ENCODE peak calls at places on chromosome 14, in four cellular contexts. O is CD8-positive, alpha-beta memory T cell; H is heart right ventricle; U is fibroblast of lung. J is an unnamed sample.

GRCh38 chr14:71574976-71575375 is 357.3 kb upstream of the RGS6 start:
- DNase-seq in U (peak), O (no peak), H (no peak), J (peak)

GRCh38 chr14:66140213-66140918 is 345.8 kb upstream of the CCDC196 start:
- DNase-seq in O (no peak), U (no peak), H (no peak), J (no peak)

GRCh38 chr14:35400707-35401421 is 3.7 kb downstream of the NFKBIA start:
- DNase-seq in U (no peak), H (no peak), O (peak), J (no peak)

GRCh38 chr14:23403139-23403438 is 5.0 kb downstream of the MYH6 start:
- DNase-seq in U (no peak), H (no peak), O (no peak), J (no peak)

GRCh38 chr14:71143391-71144290 is 236.4 kb downstream of the PCNX1 start:
- DNase-seq in H (no peak), U (peak), O (peak), J (peak)

GRCh38 chr14:94974893-94975292 is 182.4 kb downstream of the DICER1 start:
- DNase-seq in O (no peak), U (no peak), H (no peak), J (no peak)

GRCh38 chr14:32567543-32568384 is 238.7 kb downstream of the AKAP6 start:
- DNase-seq in U (peak), H (no peak), O (no peak), J (no peak)

GRCh38 chr14:81162941-81163340 is 57.8 kb downstream of the GTF2A1 start:
- DNase-seq in O (no peak), H (no peak), U (no peak), J (peak)

GRCh38 chr14:32457213-32457920 is 128.3 kb downstream of the AKAP6 start:
- DNase-seq in H (peak), O (no peak), U (peak), J (peak)

GRCh38 chr14:28382460-28383220 is 383.9 kb upstream of the FOXG1 start:
- DNase-seq in O (no peak), U (peak), H (no peak), J (peak)

GRCh38 chr14:103127861-103128598 is 4.8 kb downstream of the TNFAIP2 start:
- DNase-seq in H (no peak), O (no peak), U (no peak), J (no peak)

GRCh38 chr14:52063107-52063506 is 5.8 kb downstream of the NID2 start:
- DNase-seq in O (no peak), H (peak), U (peak), J (no peak)

GRCh38 chr14:70754989-70755388 is 54.3 kb downstream of the MAP3K9 start:
- DNase-seq in O (no peak), U (peak), H (no peak), J (peak)

GRCh38 chr14:101476931-101477553 is 84.3 kb upstream of the DIO3 start:
- DNase-seq in U (no peak), O (no peak), H (no peak), J (no peak)

GRCh38 chr14:22383515-22384166 is 205.4 kb downstream of the DAD1 start:
- DNase-seq in H (no peak), U (no peak), O (no peak), J (no peak)

GRCh38 chr14:78857974-78858373 is 687.8 kb downstream of the NRXN3 start:
- DNase-seq in U (no peak), H (no peak), O (no peak), J (no peak)

GRCh38 chr14:75427126-75427481 is 718 bp upstream of the JDP2 start:
- DNase-seq in H (no peak), O (no peak), U (no peak), J (no peak)

GRCh38 chr14:48937796-48938195 is 648.4 kb downstream of the RPS29 start:
- DNase-seq in O (no peak), U (peak), H (no peak), J (peak)

GRCh38 chr14:101503431-101504095 is 57.7 kb upstream of the DIO3 start:
- DNase-seq in H (no peak), O (no peak), U (no peak), J (no peak)

GRCh38 chr14:67514203-67514607 is 18.9 kb upstream of the PLEKHH1 start:
- DNase-seq in O (no peak), H (no peak), U (no peak), J (no peak)

GRCh38 chr14:59566725-59567124 is 9.9 kb downstream of the CCDC175 start:
- DNase-seq in O (no peak), H (no peak), U (no peak), J (no peak)

DNA sequence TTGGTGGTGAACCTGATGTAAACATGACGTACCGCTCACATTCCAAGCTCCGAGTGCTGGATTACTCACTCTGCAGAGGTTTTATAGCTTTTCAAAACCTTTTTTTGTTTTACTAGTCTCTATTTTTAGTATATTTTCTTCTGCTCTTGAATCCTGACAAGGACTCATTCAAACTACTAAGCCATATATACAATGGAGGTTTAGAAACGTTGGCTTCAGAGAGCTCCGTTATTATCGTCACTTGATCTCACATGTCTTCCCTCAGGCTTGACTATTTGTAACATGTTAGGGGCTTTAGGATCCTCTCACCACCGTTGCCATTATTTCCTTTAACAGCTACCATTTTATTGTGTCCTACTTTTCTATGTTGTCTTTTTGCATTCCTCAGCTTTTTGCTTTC is 1321.5 kb upstream of the FLRT2 start:
- DNase-seq in O (no peak), U (no peak), H (no peak), J (no peak)
- H3K27ac ChIP-seq in O (no peak), U (no peak), H (no peak), J (no peak)

GRCh38 chr14:77142289-77142814 is 761 bp upstream of the ZDHHC22 start:
- DNase-seq in O (no peak), H (no peak), U (no peak), J (no peak)
- H3K27ac ChIP-seq in O (no peak), H (no peak), U (no peak), J (no peak)

GRCh38 chr14:36981832-36982528 is 190.4 kb downstream of the SLC25A21 start:
- DNase-seq in H (no peak), O (no peak), U (peak), J (no peak)
- H3K27ac ChIP-seq in H (no peak), O (no peak), U (peak), J (no peak)

GRCh38 chr14:100018054-100018453 is 47.2 kb upstream of the EVL start:
- DNase-seq in H (no peak), U (no peak), O (no peak), J (no peak)

GRCh38 chr14:100017578-100017977 is 47.6 kb upstream of the EVL start:
- DNase-seq in U (peak), O (no peak), H (no peak), J (no peak)

GRCh38 chr14:100020623-100021022 is 44.6 kb upstream of the EVL start:
- DNase-seq in O (no peak), U (no peak), H (no peak), J (no peak)

GRCh38 chr14:100019156-100019882 is 45.9 kb upstream of the EVL start:
- DNase-seq in O (no peak), H (no peak), U (peak), J (peak)

GRCh38 chr14:100018482-100018881 is 46.7 kb upstream of the EVL start:
- DNase-seq in U (peak), O (no peak), H (no peak), J (no peak)
- H3K27ac ChIP-seq in U (peak), O (no peak), H (no peak), J (no peak)

DNA sequence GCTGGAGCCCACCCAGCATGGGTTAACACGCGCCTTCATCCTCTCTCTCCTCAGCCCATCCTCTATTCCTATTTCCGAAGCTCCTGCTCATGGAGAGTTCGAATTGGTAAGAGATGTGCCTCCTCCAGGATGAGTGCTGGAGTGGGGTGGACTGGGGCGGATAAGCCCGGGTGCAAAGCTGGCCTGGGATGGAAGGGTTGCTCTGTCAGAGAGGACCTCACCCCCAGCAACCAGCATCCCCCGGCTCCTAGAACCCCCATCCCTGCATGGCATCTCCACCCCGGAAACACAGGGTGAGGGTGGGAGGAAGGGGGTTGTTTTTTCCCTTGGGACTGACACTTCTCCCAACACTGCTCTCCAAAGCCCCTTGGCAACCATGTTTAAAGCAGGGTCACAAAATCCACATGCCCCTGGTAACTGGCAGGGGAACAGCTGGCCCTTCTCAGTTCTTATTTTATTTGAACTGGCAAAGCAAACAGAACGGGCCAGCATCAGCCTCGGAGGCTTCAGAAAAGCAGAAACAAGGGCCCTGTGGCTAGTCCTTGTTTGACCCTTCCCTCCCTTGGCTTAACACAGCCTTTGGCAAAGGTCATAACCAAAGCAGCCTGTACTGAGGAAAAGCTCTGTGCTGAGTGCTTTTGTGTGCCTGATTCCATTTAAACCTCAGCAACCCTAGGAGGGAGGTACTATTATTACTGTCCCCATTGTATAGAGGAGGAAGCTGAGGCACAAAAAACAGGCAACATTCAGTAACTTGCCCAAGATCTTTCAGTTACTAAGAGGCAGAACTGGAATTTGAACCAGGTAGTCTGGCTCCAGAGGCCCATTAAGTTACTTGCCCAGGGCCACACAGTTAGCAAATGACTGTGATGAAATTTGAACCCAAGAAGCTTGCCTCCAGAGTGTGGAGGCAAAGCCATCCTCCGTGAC is 4.2 kb downstream of the GSTZ1 start:
- DNase-seq in O (no peak), H (no peak), U (no peak), J (no peak)
- H3K27ac ChIP-seq in O (no peak), H (no peak), U (no peak), J (no peak)

DNA sequence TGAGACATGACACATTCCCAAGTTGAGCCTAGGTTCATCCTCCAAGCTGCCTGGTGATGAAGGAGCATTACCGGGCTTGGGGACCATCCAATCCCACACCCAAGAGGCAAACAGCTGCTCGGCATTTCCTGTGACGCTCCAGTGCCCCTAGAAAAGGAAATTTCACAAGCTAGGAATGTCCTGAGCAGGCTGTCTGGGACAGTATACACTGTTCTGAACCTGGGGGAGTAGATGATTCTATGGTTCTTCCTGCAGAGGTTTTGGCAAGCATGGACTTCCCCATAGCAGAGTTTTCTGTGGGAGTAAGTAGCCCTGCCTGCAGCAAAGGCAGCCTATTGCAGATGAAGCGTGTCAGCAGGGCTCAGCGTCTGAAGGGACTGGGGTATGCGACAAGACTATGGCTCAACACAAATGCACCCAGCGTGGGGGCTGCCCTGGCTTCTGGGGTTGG is 47.4 kb upstream of the SRSF5 start:
- DNase-seq in H (peak), O (no peak), U (peak), J (peak)
- H3K27ac ChIP-seq in H (peak), O (no peak), U (no peak), J (peak)

GRCh38 chr14:56221392-56222128 is 103.3 kb downstream of the PELI2 start:
- DNase-seq in U (no peak), O (no peak), H (no peak), J (no peak)

GRCh38 chr14:56224179-56224578 is 106.0 kb downstream of the PELI2 start:
- DNase-seq in H (no peak), O (no peak), U (no peak), J (no peak)

GRCh38 chr14:56216631-56217379 is 98.6 kb downstream of the PELI2 start:
- DNase-seq in H (peak), O (no peak), U (peak), J (no peak)

GRCh38 chr14:56217380-56218045 is 99.3 kb downstream of the PELI2 start:
- DNase-seq in U (no peak), O (no peak), H (no peak), J (no peak)

GRCh38 chr14:56219666-56220413 is 101.6 kb downstream of the PELI2 start:
- DNase-seq in H (no peak), O (no peak), U (no peak), J (no peak)
- H3K27ac ChIP-seq in H (no peak), O (peak), U (no peak), J (no peak)

GRCh38 chr14:53381879-53382278 is 228.8 kb upstream of the DDHD1 start:
- DNase-seq in H (no peak), U (no peak), O (no peak), J (no peak)

GRCh38 chr14:53384073-53384472 is 230.9 kb upstream of the DDHD1 start:
- DNase-seq in U (no peak), O (no peak), H (no peak), J (no peak)

GRCh38 chr14:53380508-53381225 is 227.5 kb upstream of the DDHD1 start:
- DNase-seq in O (no peak), U (no peak), H (no peak), J (no peak)

GRCh38 chr14:53386359-53386758 is 233.2 kb upstream of the DDHD1 start:
- DNase-seq in O (no peak), U (no peak), H (no peak), J (no peak)

DNA sequence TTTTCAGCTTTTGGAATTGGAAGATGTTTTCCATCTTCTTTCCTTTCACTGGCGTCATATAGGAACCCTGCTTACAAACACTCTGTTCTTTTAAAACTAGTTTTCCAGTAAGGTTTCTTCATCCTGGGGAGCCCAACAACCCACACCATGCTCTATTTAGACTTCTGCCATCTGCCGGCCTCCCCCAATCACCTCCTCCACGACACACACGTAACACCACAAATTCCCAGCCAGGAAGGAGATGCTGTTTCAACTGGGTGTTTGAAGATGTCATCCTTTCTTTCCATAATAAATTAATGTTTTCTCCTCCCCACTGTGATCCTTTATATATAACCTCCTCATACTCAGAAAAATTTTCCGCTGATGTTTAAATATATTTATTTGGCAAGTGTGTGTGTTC is 231.4 kb upstream of the DDHD1 start:
- DNase-seq in O (no peak), H (no peak), U (no peak), J (no peak)
- H3K27ac ChIP-seq in O (no peak), H (no peak), U (no peak), J (no peak)